ENCODE peak calls at places on chromosomes 2 and 18, in six cellular contexts. Q is AG08395; N is stimulated activated naive CD8-positive, alpha-beta T cell treated with anti-CD3 and anti-CD28 coated beads, Interleukin-15, Interleukin-2, amounts not matched to agents 100 U/mL and 50 U/mL, for 24 hours; Y is C1 segment of cervical spinal cord; V is prostate gland; D is progenitor cell of endocrine pancreas. C is an unnamed sample.

GRCh38 chr18:4106407-4107033 is 348.6 kb downstream of the DLGAP1 start:
- DNase-seq in Q (peak), N (peak), Y (peak), V (peak), D (peak), C (peak)

GRCh38 chr2:63888490-63889402 is 47.0 kb downstream of the UGP2 start:
- DNase-seq in Q (peak), N (peak), Y (no peak), V (peak), D (peak), C (peak)

GRCh38 chr2:241742320-241742939 is 8.0 kb downstream of the D2HGDH start:
- DNase-seq in Q (no peak), N (no peak), Y (no peak), V (no peak), D (no peak), C (no peak)

GRCh38 chr18:54280206-54280550 is 10.9 kb downstream of the POLI start:
- DNase-seq in Q (no peak), N (no peak), Y (no peak), V (no peak), D (no peak), C (no peak)

GRCh38 chr2:218259099-218259921 is 1.5 kb upstream of the GPBAR1 start:
- DNase-seq in Q (peak), N (no peak), Y (no peak), V (no peak), D (no peak), C (peak)

GRCh38 chr18:28080876-28081300 is 96.0 kb downstream of the CDH2 start:
- DNase-seq in Q (no peak), N (no peak), Y (no peak), V (no peak), D (no peak), C (no peak)

GRCh38 chr2:162989507-162989906 is 150.9 kb upstream of the KCNH7 start:
- DNase-seq in Q (no peak), N (no peak), Y (no peak), V (no peak), D (no peak), C (no peak)

GRCh38 chr2:119691651-119692245 is 12.7 kb downstream of the TMEM177 start:
- DNase-seq in Q (no peak), N (no peak), Y (no peak), V (no peak), D (no peak), C (no peak)

GRCh38 chr2:174605687-174606086 is 8.1 kb upstream of the WIPF1 start:
- DNase-seq in Q (no peak), N (no peak), Y (no peak), V (no peak), D (no peak), C (no peak)

GRCh38 chr2:104332733-104333132 is 521.2 kb upstream of the POU3F3 start:
- DNase-seq in Q (no peak), N (no peak), Y (no peak), V (no peak), D (no peak), C (no peak)

GRCh38 chr18:47248610-47249343 is 2.7 kb downstream of the SKOR2 start:
- DNase-seq in Q (no peak), N (no peak), Y (no peak), V (no peak), D (no peak), C (no peak)

GRCh38 chr2:12722445-12723316 is 5.9 kb downstream of the TRIB2 start:
- DNase-seq in Q (peak), N (no peak), Y (no peak), V (no peak), D (no peak), C (no peak)

GRCh38 chr2:95361216-95361980 is 41.1 kb upstream of the FAHD2A start:
- DNase-seq in Q (no peak), N (no peak), Y (no peak), V (no peak), D (no peak), C (no peak)

GRCh38 chr2:101160454-101160853 is 9.3 kb upstream of the TBC1D8 start:
- DNase-seq in Q (peak), N (no peak), Y (no peak), V (no peak), D (no peak), C (peak)

GRCh38 chr2:226953206-226953605 is 117.4 kb downstream of the RHBDD1 start:
- DNase-seq in Q (peak), N (no peak), Y (no peak), V (no peak), D (no peak), C (no peak)

GRCh38 chr2:234544659-234545611 is 48.1 kb upstream of the ARL4C start:
- DNase-seq in Q (peak), N (peak), Y (peak), V (peak), D (peak), C (peak)

GRCh38 chr2:57842531-57842930 is 204.1 kb upstream of the VRK2 start:
- DNase-seq in Q (no peak), N (no peak), Y (no peak), V (no peak), D (no peak), C (peak)

GRCh38 chr2:102226171-102226570 is 39.3 kb downstream of the IL1RL2 start:
- DNase-seq in Q (no peak), N (no peak), Y (no peak), V (no peak), D (no peak), C (no peak)

GRCh38 chr2:27854224-27854623 is 36.0 kb downstream of the RBKS start:
- DNase-seq in Q (no peak), N (no peak), Y (no peak), V (no peak), D (no peak), C (no peak)

GRCh38 chr2:96353606-96354095 is 18.1 kb downstream of the NCAPH start:
- DNase-seq in Q (peak), N (no peak), Y (no peak), V (no peak), D (no peak), C (no peak)

GRCh38 chr2:33086400-33087015 is 139.8 kb downstream of the LTBP1 start:
- DNase-seq in Q (no peak), N (no peak), Y (no peak), V (peak), D (no peak), C (no peak)

GRCh38 chr18:8668381-8668780 is 37.0 kb upstream of the MTCL1 start:
- DNase-seq in Q (no peak), N (no peak), Y (no peak), V (no peak), D (no peak), C (no peak)

GRCh38 chr2:39778775-39779751 is at the start of gene THUMPD2:
- DNase-seq in Q (peak), N (peak), Y (peak), V (peak), D (peak), C (peak)

GRCh38 chr2:240575101-240575965 is 7.0 kb downstream of the RNPEPL1 start:
- DNase-seq in Q (no peak), N (no peak), Y (no peak), V (no peak), D (no peak), C (no peak)

GRCh38 chr2:101328474-101329007 is 20.0 kb upstream of the RNF149 start:
- DNase-seq in Q (no peak), N (no peak), Y (no peak), V (no peak), D (no peak), C (no peak)

GRCh38 chr18:7185701-7186100 is 45.2 kb upstream of the LRRC30 start:
- DNase-seq in Q (no peak), N (no peak), Y (no peak), V (no peak), D (no peak), C (no peak)

GRCh38 chr2:26671691-26672090 is 20.8 kb upstream of the KCNK3 start:
- DNase-seq in Q (no peak), N (no peak), Y (no peak), V (no peak), D (no peak), C (no peak)

GRCh38 chr2:106572541-106573148 is 85.5 kb downstream of the CD8B2 start:
- DNase-seq in Q (no peak), N (peak), Y (no peak), V (no peak), D (no peak), C (no peak)

GRCh38 chr18:57542801-57543427 is 43.6 kb downstream of the FECH start:
- DNase-seq in Q (peak), N (no peak), Y (no peak), V (no peak), D (no peak), C (no peak)

GRCh38 chr2:46814160-46814559 is 101.4 kb downstream of the MCFD2 start:
- DNase-seq in Q (peak), N (no peak), Y (no peak), V (peak), D (no peak), C (no peak)

GRCh38 chr2:233387667-233388528 is 33.6 kb downstream of the DGKD start:
- DNase-seq in Q (peak), N (no peak), Y (peak), V (peak), D (no peak), C (peak)

GRCh38 chr2:158045362-158045761 is 56.3 kb upstream of the UPP2 start:
- DNase-seq in Q (no peak), N (no peak), Y (no peak), V (no peak), D (no peak), C (no peak)

GRCh38 chr2:239465017-239466001 is 64.5 kb upstream of the HDAC4 start:
- DNase-seq in Q (peak), N (no peak), Y (peak), V (no peak), D (no peak), C (peak)

GRCh38 chr2:86622409-86622877 is 1.2 kb downstream of the RNF103 start:
- DNase-seq in Q (peak), N (peak), Y (peak), V (peak), D (no peak), C (peak)

GRCh38 chr18:55856191-55856590 is 268.2 kb upstream of the TCF4 start:
- DNase-seq in Q (peak), N (no peak), Y (no peak), V (peak), D (no peak), C (peak)